ENCODE peak calls at places on chromosomes 12 and 14, in nine cellular contexts. F is Peyer's patch; O is transverse colon; E is cardiac muscle cell; B is CD8-positive, alpha-beta T cell; N is prostate gland; I is tibial nerve; W is HL-60; V is fibroblast of lung. D is an unnamed sample.

GRCh38 chr12:62631531-62632520 is 165.2 kb downstream of the MON2 start:
- DNase-seq in F (peak; percentile 30), O (peak; percentile 61), E (peak; percentile 47), B (peak; percentile 24), N (peak; percentile 68), I (peak; percentile 45), W (no peak), V (peak; percentile 91), D (peak; percentile 74)

GRCh38 chr12:55724226-55724939 is 4.2 kb downstream of the RDH5 start:
- DNase-seq in F (peak; percentile 80), O (peak; percentile 82), E (peak; percentile 69), B (peak; percentile 74), N (peak; percentile 51), I (peak; percentile 63), W (peak; percentile 80), V (peak; percentile 60), D (peak; percentile 53)

GRCh38 chr12:53595212-53595611 is 31.0 kb downstream of the ATF7 start:
- DNase-seq in F (no peak), O (no peak), E (no peak), B (no peak), N (no peak), I (no peak), W (no peak), V (no peak), D (no peak)

GRCh38 chr12:16526693-16527092 is 79.3 kb downstream of the LMO3 start:
- DNase-seq in F (no peak), O (no peak), E (no peak), B (no peak), N (no peak), I (no peak), W (no peak), V (peak; percentile 86), D (no peak)

GRCh38 chr14:68563256-68564131 is 229.4 kb downstream of the ZFP36L1 start:
- DNase-seq in F (no peak), O (no peak), E (no peak), B (no peak), N (peak; percentile 71), I (no peak), W (no peak), V (peak; percentile 82), D (no peak)

GRCh38 chr14:38208825-38209562 is 1.3 kb downstream of the SSTR1 start:
- DNase-seq in F (no peak), O (peak; percentile 83), E (peak; percentile 60), B (no peak), N (no peak), I (no peak), W (no peak), V (peak; percentile 60), D (no peak)

GRCh38 chr12:12562016-12562483 is 613 bp downstream of the DUSP16 start:
- DNase-seq in F (no peak), O (peak; percentile 27), E (peak; percentile 60), B (peak; percentile 27), N (no peak), I (no peak), W (no peak), V (peak; percentile 25), D (no peak)

GRCh38 chr14:76937181-76938091 is 91.1 kb downstream of the IRF2BPL start:
- DNase-seq in F (no peak), O (peak; percentile 30), E (peak; percentile 88), B (no peak), N (no peak), I (no peak), W (no peak), V (peak; percentile 91), D (no peak)

GRCh38 chr14:96904201-96904600 is 107.0 kb downstream of the VRK1 start:
- DNase-seq in F (no peak), O (no peak), E (no peak), B (no peak), N (no peak), I (no peak), W (no peak), V (peak; percentile 71), D (no peak)

GRCh38 chr12:98758331-98758730 is 113.2 kb downstream of the APAF1 start:
- DNase-seq in F (no peak), O (no peak), E (no peak), B (no peak), N (no peak), I (no peak), W (no peak), V (peak; percentile 83), D (no peak)

GRCh38 chr12:94109154-94109553 is 39.2 kb upstream of the PLXNC1 start:
- DNase-seq in F (no peak), O (no peak), E (no peak), B (no peak), N (no peak), I (no peak), W (no peak), V (peak; percentile 77), D (no peak)

GRCh38 chr12:110686294-110686903 is 2.5 kb downstream of the HVCN1 start:
- DNase-seq in F (no peak), O (no peak), E (no peak), B (no peak), N (no peak), I (no peak), W (no peak), V (no peak), D (no peak)

GRCh38 chr12:110689601-110690430 is 901 bp upstream of the HVCN1 start:
- DNase-seq in F (peak; percentile 71), O (peak; percentile 51), E (no peak), B (peak; percentile 58), N (no peak), I (no peak), W (peak; percentile 73), V (peak; percentile 25), D (no peak)

GRCh38 chr12:110688446-110689001 is 391 bp downstream of the HVCN1 start:
- DNase-seq in F (no peak), O (no peak), E (no peak), B (no peak), N (no peak), I (no peak), W (no peak), V (no peak), D (no peak)

GRCh38 chr12:110689002-110689600 is at the start of gene HVCN1:
- DNase-seq in F (peak; percentile 77), O (peak; percentile 60), E (peak; percentile 54), B (peak; percentile 42), N (peak; percentile 39), I (peak; percentile 23), W (peak; percentile 52), V (peak; percentile 22), D (no peak)

GRCh38 chr12:110687770-110688169 is 1.1 kb downstream of the HVCN1 start:
- DNase-seq in F (peak; percentile 45), O (no peak), E (no peak), B (no peak), N (no peak), I (no peak), W (peak; percentile 90), V (no peak), D (no peak)
- TF ChIP-seq CTCF in F (no peak), O (no peak), E (no peak), B (no peak), N (no peak), I (no peak), W (no peak), V (no peak), D (no peak)

GRCh38 chr12:110739894-110740293 is 2.8 kb downstream of the PPP1CC start:
- DNase-seq in F (no peak), O (no peak), E (no peak), B (no peak), N (no peak), I (no peak), W (no peak), V (peak; percentile 18), D (no peak)

GRCh38 chr12:110737532-110737931 is 5.2 kb downstream of the PPP1CC start:
- DNase-seq in F (no peak), O (no peak), E (no peak), B (no peak), N (no peak), I (no peak), W (no peak), V (no peak), D (no peak)

GRCh38 chr12:110741371-110741770 is 1.3 kb downstream of the PPP1CC start:
- DNase-seq in F (no peak), O (no peak), E (no peak), B (peak; percentile 33), N (no peak), I (no peak), W (peak; percentile 14), V (peak; percentile 17), D (no peak)

GRCh38 chr12:110741795-110742717 is 635 bp downstream of the PPP1CC start:
- DNase-seq in F (no peak), O (peak; percentile 39), E (peak; percentile 45), B (peak; percentile 21), N (no peak), I (no peak), W (peak; percentile 55), V (peak; percentile 44), D (no peak)

GRCh38 chr12:110739488-110739887 is 3.2 kb downstream of the PPP1CC start:
- DNase-seq in F (no peak), O (no peak), E (no peak), B (no peak), N (no peak), I (no peak), W (no peak), V (no peak), D (no peak)
- H3K27ac ChIP-seq in F (peak overlapping the region; percentile 64), O (peak overlapping the region; percentile 97), E (no peak overlapping the region), B (no peak overlapping the region), N (no peak overlapping the region), I (no peak overlapping the region), W (no peak overlapping the region), V (no peak overlapping the region), D (no peak overlapping the region)

DNA sequence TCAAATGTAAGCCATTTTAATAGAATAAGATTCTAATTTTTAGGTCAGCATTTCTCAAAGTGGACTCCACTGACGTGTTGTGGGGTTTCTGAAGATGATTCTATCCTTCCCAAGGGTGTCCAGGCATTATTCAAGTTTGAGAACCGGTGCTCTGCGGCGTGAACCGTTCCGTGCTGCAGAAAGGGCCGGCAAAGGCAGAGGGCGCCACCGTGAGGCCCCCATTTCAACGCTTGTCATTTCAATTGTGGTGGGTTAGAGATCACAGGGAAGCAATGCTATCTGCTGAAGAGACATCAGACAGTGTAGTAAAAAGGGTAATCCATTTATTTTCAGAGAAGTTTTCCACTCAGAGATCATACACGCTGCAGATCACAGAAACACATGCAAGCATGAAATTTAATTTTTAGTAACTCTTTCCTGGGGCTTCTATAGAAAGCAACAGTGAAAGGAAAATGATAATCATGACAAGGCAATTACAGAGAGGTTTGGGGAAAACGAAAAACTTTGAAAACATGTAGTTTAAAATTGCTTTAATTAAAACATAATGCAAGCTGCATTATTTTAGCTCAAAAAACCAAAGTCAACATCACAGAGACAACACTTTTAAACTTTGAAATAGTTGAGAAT is 201.7 kb downstream of the EXOC5 start:
- DNase-seq in F (no peak), O (peak; percentile 54), E (peak; percentile 68), B (no peak), N (peak; percentile 18), I (no peak), W (peak; percentile 35), V (peak; percentile 0), D (no peak)
- TF ChIP-seq CTCF in F (peak; percentile 54), O (peak; percentile 20), E (peak; percentile 65), B (no peak), N (no peak), I (no peak), W (peak; percentile 55), V (peak; percentile 51), D (no peak)

GRCh38 chr14:88668448-88669116 is 105.7 kb downstream of the ZC3H14 start:
- DNase-seq in F (no peak), O (no peak), E (no peak), B (no peak), N (no peak), I (no peak), W (no peak), V (no peak), D (no peak)

GRCh38 chr14:88667555-88668273 is 104.9 kb downstream of the ZC3H14 start:
- DNase-seq in F (peak; percentile 44), O (peak; percentile 49), E (peak; percentile 84), B (peak; percentile 39), N (peak; percentile 67), I (no peak), W (peak; percentile 62), V (peak; percentile 71), D (no peak)

GRCh38 chr14:88669346-88669745 is 106.5 kb downstream of the ZC3H14 start:
- DNase-seq in F (no peak), O (no peak), E (no peak), B (no peak), N (no peak), I (no peak), W (no peak), V (no peak), D (no peak)
- H3K27ac ChIP-seq in F (no peak overlapping the region), O (no peak overlapping the region), E (no peak overlapping the region), B (no peak overlapping the region), N (no peak overlapping the region), I (no peak overlapping the region), W (no peak overlapping the region), V (no peak overlapping the region), D (no peak overlapping the region)